ENCODE peak calls at places on chromosomes 16 and 17, in seven cellular contexts. One of them, this sample, is unnamed.

GRCh38 chr17:8153550-8153956 is 1.3 kb upstream of the PER1 start:
- DNase-seq in stimulated activated CD8-positive, alpha-beta memory T cell treated with anti-CD3 and anti-CD28 coated beads, Interleukin-4, amount 100 ng/mL, for 4 hours: no peak
- DNase-seq in cardiac muscle cell: no peak
- DNase-seq in activated CD4-positive, alpha-beta T cell treated with anti-CD3 and anti-CD28 coated beads for 1 hour: no peak
- DNase-seq in CD8-positive, alpha-beta memory T cell: no peak
- DNase-seq in activated gamma-delta T cell treated with anti-CD3 and anti-CD28 coated beads, Interleukin-2, amount 50 U/mL, for 16 hours: no peak
- DNase-seq in stimulated activated CD4-positive, alpha-beta T cell treated with anti-CD3 and anti-CD28 coated beads, Interleukin-4, amount 100 ng/mL, for 4 hours: peak
- DNase-seq in this sample: no peak

GRCh38 chr16:4015275-4015990 is 100.8 kb downstream of the ADCY9 start:
- DNase-seq in activated CD4-positive, alpha-beta T cell treated with anti-CD3 and anti-CD28 coated beads for 1 hour: no peak
- DNase-seq in stimulated activated CD8-positive, alpha-beta memory T cell treated with anti-CD3 and anti-CD28 coated beads, Interleukin-4, amount 100 ng/mL, for 4 hours: no peak
- DNase-seq in CD8-positive, alpha-beta memory T cell: no peak
- DNase-seq in activated gamma-delta T cell treated with anti-CD3 and anti-CD28 coated beads, Interleukin-2, amount 50 U/mL, for 16 hours: no peak
- DNase-seq in cardiac muscle cell: no peak
- DNase-seq in stimulated activated CD4-positive, alpha-beta T cell treated with anti-CD3 and anti-CD28 coated beads, Interleukin-4, amount 100 ng/mL, for 4 hours: no peak
- DNase-seq in this sample: no peak

GRCh38 chr17:71503710-71504471 is 616.9 kb upstream of the SOX9 start:
- DNase-seq in activated gamma-delta T cell treated with anti-CD3 and anti-CD28 coated beads, Interleukin-2, amount 50 U/mL, for 16 hours: no peak
- DNase-seq in CD8-positive, alpha-beta memory T cell: no peak
- DNase-seq in activated CD4-positive, alpha-beta T cell treated with anti-CD3 and anti-CD28 coated beads for 1 hour: no peak
- DNase-seq in cardiac muscle cell: no peak
- DNase-seq in stimulated activated CD8-positive, alpha-beta memory T cell treated with anti-CD3 and anti-CD28 coated beads, Interleukin-4, amount 100 ng/mL, for 4 hours: no peak
- DNase-seq in stimulated activated CD4-positive, alpha-beta T cell treated with anti-CD3 and anti-CD28 coated beads, Interleukin-4, amount 100 ng/mL, for 4 hours: no peak
- DNase-seq in this sample: no peak

GRCh38 chr16:87423429-87423828 is 31.3 kb downstream of the MAP1LC3B start:
- DNase-seq in stimulated activated CD8-positive, alpha-beta memory T cell treated with anti-CD3 and anti-CD28 coated beads, Interleukin-4, amount 100 ng/mL, for 4 hours: no peak
- DNase-seq in activated gamma-delta T cell treated with anti-CD3 and anti-CD28 coated beads, Interleukin-2, amount 50 U/mL, for 16 hours: no peak
- DNase-seq in cardiac muscle cell: no peak
- DNase-seq in CD8-positive, alpha-beta memory T cell: no peak
- DNase-seq in stimulated activated CD4-positive, alpha-beta T cell treated with anti-CD3 and anti-CD28 coated beads, Interleukin-4, amount 100 ng/mL, for 4 hours: no peak
- DNase-seq in activated CD4-positive, alpha-beta T cell treated with anti-CD3 and anti-CD28 coated beads for 1 hour: no peak
- DNase-seq in this sample: no peak

GRCh38 chr16:85704900-85705846 is 16.4 kb upstream of the GINS2 start:
- DNase-seq in stimulated activated CD8-positive, alpha-beta memory T cell treated with anti-CD3 and anti-CD28 coated beads, Interleukin-4, amount 100 ng/mL, for 4 hours: no peak
- DNase-seq in activated gamma-delta T cell treated with anti-CD3 and anti-CD28 coated beads, Interleukin-2, amount 50 U/mL, for 16 hours: no peak
- DNase-seq in stimulated activated CD4-positive, alpha-beta T cell treated with anti-CD3 and anti-CD28 coated beads, Interleukin-4, amount 100 ng/mL, for 4 hours: no peak
- DNase-seq in CD8-positive, alpha-beta memory T cell: no peak
- DNase-seq in activated CD4-positive, alpha-beta T cell treated with anti-CD3 and anti-CD28 coated beads for 1 hour: no peak
- DNase-seq in cardiac muscle cell: no peak
- DNase-seq in this sample: no peak

GRCh38 chr17:43702636-43703035 is 40.9 kb upstream of the MEOX1 start:
- DNase-seq in cardiac muscle cell: no peak
- DNase-seq in activated CD4-positive, alpha-beta T cell treated with anti-CD3 and anti-CD28 coated beads for 1 hour: no peak
- DNase-seq in stimulated activated CD8-positive, alpha-beta memory T cell treated with anti-CD3 and anti-CD28 coated beads, Interleukin-4, amount 100 ng/mL, for 4 hours: no peak
- DNase-seq in activated gamma-delta T cell treated with anti-CD3 and anti-CD28 coated beads, Interleukin-2, amount 50 U/mL, for 16 hours: no peak
- DNase-seq in CD8-positive, alpha-beta memory T cell: no peak
- DNase-seq in stimulated activated CD4-positive, alpha-beta T cell treated with anti-CD3 and anti-CD28 coated beads, Interleukin-4, amount 100 ng/mL, for 4 hours: no peak
- DNase-seq in this sample: no peak

GRCh38 chr17:27533874-27534815 is 77.9 kb downstream of the KSR1 start:
- DNase-seq in stimulated activated CD4-positive, alpha-beta T cell treated with anti-CD3 and anti-CD28 coated beads, Interleukin-4, amount 100 ng/mL, for 4 hours: no peak
- DNase-seq in activated CD4-positive, alpha-beta T cell treated with anti-CD3 and anti-CD28 coated beads for 1 hour: no peak
- DNase-seq in CD8-positive, alpha-beta memory T cell: no peak
- DNase-seq in stimulated activated CD8-positive, alpha-beta memory T cell treated with anti-CD3 and anti-CD28 coated beads, Interleukin-4, amount 100 ng/mL, for 4 hours: no peak
- DNase-seq in cardiac muscle cell: no peak
- DNase-seq in activated gamma-delta T cell treated with anti-CD3 and anti-CD28 coated beads, Interleukin-2, amount 50 U/mL, for 16 hours: no peak
- DNase-seq in this sample: no peak

GRCh38 chr16:57133911-57134310 is 41.5 kb downstream of the CPNE2 start:
- DNase-seq in cardiac muscle cell: no peak
- DNase-seq in activated CD4-positive, alpha-beta T cell treated with anti-CD3 and anti-CD28 coated beads for 1 hour: no peak
- DNase-seq in CD8-positive, alpha-beta memory T cell: no peak
- DNase-seq in activated gamma-delta T cell treated with anti-CD3 and anti-CD28 coated beads, Interleukin-2, amount 50 U/mL, for 16 hours: no peak
- DNase-seq in stimulated activated CD4-positive, alpha-beta T cell treated with anti-CD3 and anti-CD28 coated beads, Interleukin-4, amount 100 ng/mL, for 4 hours: no peak
- DNase-seq in stimulated activated CD8-positive, alpha-beta memory T cell treated with anti-CD3 and anti-CD28 coated beads, Interleukin-4, amount 100 ng/mL, for 4 hours: no peak
- DNase-seq in this sample: no peak

GRCh38 chr17:31561469-31562412 is 170.3 kb downstream of the RAB11FIP4 start:
- DNase-seq in stimulated activated CD8-positive, alpha-beta memory T cell treated with anti-CD3 and anti-CD28 coated beads, Interleukin-4, amount 100 ng/mL, for 4 hours: no peak
- DNase-seq in CD8-positive, alpha-beta memory T cell: no peak
- DNase-seq in stimulated activated CD4-positive, alpha-beta T cell treated with anti-CD3 and anti-CD28 coated beads, Interleukin-4, amount 100 ng/mL, for 4 hours: no peak
- DNase-seq in activated CD4-positive, alpha-beta T cell treated with anti-CD3 and anti-CD28 coated beads for 1 hour: no peak
- DNase-seq in activated gamma-delta T cell treated with anti-CD3 and anti-CD28 coated beads, Interleukin-2, amount 50 U/mL, for 16 hours: no peak
- DNase-seq in cardiac muscle cell: no peak
- DNase-seq in this sample: no peak

GRCh38 chr16:12639044-12639443 is 164.6 kb downstream of the CPPED1 start:
- DNase-seq in cardiac muscle cell: no peak
- DNase-seq in activated gamma-delta T cell treated with anti-CD3 and anti-CD28 coated beads, Interleukin-2, amount 50 U/mL, for 16 hours: no peak
- DNase-seq in stimulated activated CD8-positive, alpha-beta memory T cell treated with anti-CD3 and anti-CD28 coated beads, Interleukin-4, amount 100 ng/mL, for 4 hours: no peak
- DNase-seq in stimulated activated CD4-positive, alpha-beta T cell treated with anti-CD3 and anti-CD28 coated beads, Interleukin-4, amount 100 ng/mL, for 4 hours: no peak
- DNase-seq in CD8-positive, alpha-beta memory T cell: no peak
- DNase-seq in activated CD4-positive, alpha-beta T cell treated with anti-CD3 and anti-CD28 coated beads for 1 hour: no peak
- DNase-seq in this sample: no peak

GRCh38 chr17:5282639-5283217 is 644 bp downstream of the RABEP1 start:
- DNase-seq in cardiac muscle cell: peak
- DNase-seq in activated CD4-positive, alpha-beta T cell treated with anti-CD3 and anti-CD28 coated beads for 1 hour: peak
- DNase-seq in stimulated activated CD8-positive, alpha-beta memory T cell treated with anti-CD3 and anti-CD28 coated beads, Interleukin-4, amount 100 ng/mL, for 4 hours: peak
- DNase-seq in CD8-positive, alpha-beta memory T cell: no peak
- DNase-seq in stimulated activated CD4-positive, alpha-beta T cell treated with anti-CD3 and anti-CD28 coated beads, Interleukin-4, amount 100 ng/mL, for 4 hours: peak
- DNase-seq in activated gamma-delta T cell treated with anti-CD3 and anti-CD28 coated beads, Interleukin-2, amount 50 U/mL, for 16 hours: peak
- DNase-seq in this sample: no peak

GRCh38 chr16:29720703-29721102 is 25.1 kb downstream of the C16orf54 start:
- DNase-seq in cardiac muscle cell: no peak
- DNase-seq in CD8-positive, alpha-beta memory T cell: no peak
- DNase-seq in activated CD4-positive, alpha-beta T cell treated with anti-CD3 and anti-CD28 coated beads for 1 hour: no peak
- DNase-seq in stimulated activated CD4-positive, alpha-beta T cell treated with anti-CD3 and anti-CD28 coated beads, Interleukin-4, amount 100 ng/mL, for 4 hours: no peak
- DNase-seq in stimulated activated CD8-positive, alpha-beta memory T cell treated with anti-CD3 and anti-CD28 coated beads, Interleukin-4, amount 100 ng/mL, for 4 hours: no peak
- DNase-seq in activated gamma-delta T cell treated with anti-CD3 and anti-CD28 coated beads, Interleukin-2, amount 50 U/mL, for 16 hours: no peak
- DNase-seq in this sample: no peak

GRCh38 chr17:9204623-9205329 is 183.5 kb downstream of the NTN1 start:
- DNase-seq in activated gamma-delta T cell treated with anti-CD3 and anti-CD28 coated beads, Interleukin-2, amount 50 U/mL, for 16 hours: no peak
- DNase-seq in activated CD4-positive, alpha-beta T cell treated with anti-CD3 and anti-CD28 coated beads for 1 hour: no peak
- DNase-seq in cardiac muscle cell: no peak
- DNase-seq in stimulated activated CD4-positive, alpha-beta T cell treated with anti-CD3 and anti-CD28 coated beads, Interleukin-4, amount 100 ng/mL, for 4 hours: no peak
- DNase-seq in stimulated activated CD8-positive, alpha-beta memory T cell treated with anti-CD3 and anti-CD28 coated beads, Interleukin-4, amount 100 ng/mL, for 4 hours: no peak
- DNase-seq in CD8-positive, alpha-beta memory T cell: no peak
- DNase-seq in this sample: no peak